ENCODE peak calls at places on chromosomes 5 and 9, in seven cellular contexts. One of them, this sample, is unnamed.

GRCh38 chr5:52705720-52706119 is 82.0 kb upstream of the ITGA1 start:
- DNase-seq in H9: no peak
- DNase-seq in neuronal stem cell: no peak
- DNase-seq in trophoblast cell: no peak
- DNase-seq in H1: no peak
- DNase-seq in mesenchymal stem cell: peak
- DNase-seq in IMR-90: no peak
- DNase-seq in this sample: no peak

GRCh38 chr9:33471361-33471760 is 2.4 kb downstream of the NOL6 start:
- DNase-seq in H9: no peak
- DNase-seq in neuronal stem cell: no peak
- DNase-seq in trophoblast cell: no peak
- DNase-seq in H1: no peak
- DNase-seq in mesenchymal stem cell: no peak
- DNase-seq in IMR-90: no peak
- DNase-seq in this sample: no peak

GRCh38 chr5:150514708-150515211 is 6.8 kb downstream of the NDST1 start:
- DNase-seq in H9: no peak
- DNase-seq in neuronal stem cell: no peak
- DNase-seq in trophoblast cell: no peak
- DNase-seq in H1: no peak
- DNase-seq in mesenchymal stem cell: peak
- DNase-seq in IMR-90: peak
- DNase-seq in this sample: no peak

GRCh38 chr5:58887721-58888409 is 305.0 kb downstream of the RAB3C start:
- DNase-seq in H9: no peak
- DNase-seq in neuronal stem cell: no peak
- DNase-seq in trophoblast cell: no peak
- DNase-seq in H1: no peak
- DNase-seq in mesenchymal stem cell: peak
- DNase-seq in IMR-90: peak
- DNase-seq in this sample: peak

GRCh38 chr5:66828046-66828550 is 231.9 kb downstream of the MAST4 start:
- DNase-seq in H9: peak
- DNase-seq in neuronal stem cell: peak
- DNase-seq in trophoblast cell: no peak
- DNase-seq in H1: peak
- DNase-seq in mesenchymal stem cell: no peak
- DNase-seq in IMR-90: no peak
- DNase-seq in this sample: peak

GRCh38 chr9:7369384-7369821 is 430.2 kb downstream of the DMAC1 start:
- DNase-seq in H9: no peak
- DNase-seq in neuronal stem cell: no peak
- DNase-seq in trophoblast cell: no peak
- DNase-seq in H1: no peak
- DNase-seq in mesenchymal stem cell: peak
- DNase-seq in IMR-90: no peak
- DNase-seq in this sample: no peak

GRCh38 chr9:110114888-110115259 is 93.1 kb downstream of the C9orf152 start:
- DNase-seq in H9: no peak
- DNase-seq in neuronal stem cell: no peak
- DNase-seq in trophoblast cell: no peak
- DNase-seq in H1: no peak
- DNase-seq in mesenchymal stem cell: peak
- DNase-seq in IMR-90: peak
- DNase-seq in this sample: peak

GRCh38 chr5:142703153-142703552 is 17.3 kb upstream of the FGF1 start:
- DNase-seq in H9: no peak
- DNase-seq in neuronal stem cell: no peak
- DNase-seq in trophoblast cell: no peak
- DNase-seq in H1: no peak
- DNase-seq in mesenchymal stem cell: no peak
- DNase-seq in IMR-90: no peak
- DNase-seq in this sample: no peak

GRCh38 chr5:172167893-172168292 is 20.1 kb downstream of the STK10 start:
- DNase-seq in H9: no peak
- DNase-seq in neuronal stem cell: no peak
- DNase-seq in trophoblast cell: no peak
- DNase-seq in H1: no peak
- DNase-seq in mesenchymal stem cell: no peak
- DNase-seq in IMR-90: no peak
- DNase-seq in this sample: no peak

GRCh38 chr9:2354216-2354615 is 267.4 kb upstream of the VLDLR start:
- DNase-seq in H9: no peak
- DNase-seq in neuronal stem cell: no peak
- DNase-seq in trophoblast cell: no peak
- DNase-seq in H1: no peak
- DNase-seq in mesenchymal stem cell: no peak
- DNase-seq in IMR-90: no peak
- DNase-seq in this sample: no peak

GRCh38 chr5:143648696-143649095 is 163.3 kb upstream of the HMHB1 start:
- DNase-seq in H9: no peak
- DNase-seq in neuronal stem cell: no peak
- DNase-seq in trophoblast cell: no peak
- DNase-seq in H1: no peak
- DNase-seq in mesenchymal stem cell: no peak
- DNase-seq in IMR-90: no peak
- DNase-seq in this sample: peak

GRCh38 chr5:62154758-62155157 is 151.2 kb upstream of the KIF2A start:
- DNase-seq in H9: no peak
- DNase-seq in neuronal stem cell: no peak
- DNase-seq in trophoblast cell: no peak
- DNase-seq in H1: no peak
- DNase-seq in mesenchymal stem cell: no peak
- DNase-seq in IMR-90: no peak
- DNase-seq in this sample: no peak

GRCh38 chr5:170502692-170503091 is 1.1 kb upstream of the KCNIP1 start:
- DNase-seq in H9: no peak
- DNase-seq in neuronal stem cell: no peak
- DNase-seq in trophoblast cell: no peak
- DNase-seq in H1: no peak
- DNase-seq in mesenchymal stem cell: no peak
- DNase-seq in IMR-90: no peak
- DNase-seq in this sample: no peak

GRCh38 chr5:10124287-10124686 is 125.4 kb downstream of the ATPSCKMT start:
- DNase-seq in H9: no peak
- DNase-seq in neuronal stem cell: no peak
- DNase-seq in trophoblast cell: no peak
- DNase-seq in H1: no peak
- DNase-seq in mesenchymal stem cell: no peak
- DNase-seq in IMR-90: no peak
- DNase-seq in this sample: no peak

GRCh38 chr5:78845487-78845886 is 139.6 kb downstream of the ARSB start:
- DNase-seq in H9: no peak
- DNase-seq in neuronal stem cell: no peak
- DNase-seq in trophoblast cell: no peak
- DNase-seq in H1: no peak
- DNase-seq in mesenchymal stem cell: no peak
- DNase-seq in IMR-90: no peak
- DNase-seq in this sample: no peak

GRCh38 chr9:138069731-138070456 is 192.3 kb downstream of the CACNA1B start:
- DNase-seq in H9: peak
- DNase-seq in neuronal stem cell: no peak
- DNase-seq in trophoblast cell: no peak
- DNase-seq in H1: peak
- DNase-seq in mesenchymal stem cell: no peak
- DNase-seq in IMR-90: no peak
- DNase-seq in this sample: no peak

GRCh38 chr5:139293199-139293503 is 389 bp upstream of the MATR3 start:
- DNase-seq in H9: no peak
- DNase-seq in neuronal stem cell: no peak
- DNase-seq in trophoblast cell: no peak
- DNase-seq in H1: no peak
- DNase-seq in mesenchymal stem cell: no peak
- DNase-seq in IMR-90: no peak
- DNase-seq in this sample: no peak

GRCh38 chr9:107108367-107108766 is 174.7 kb upstream of the RAD23B start:
- DNase-seq in H9: no peak
- DNase-seq in neuronal stem cell: no peak
- DNase-seq in trophoblast cell: no peak
- DNase-seq in H1: no peak
- DNase-seq in mesenchymal stem cell: no peak
- DNase-seq in IMR-90: no peak
- DNase-seq in this sample: no peak

GRCh38 chr9:72361227-72361626 is 3.8 kb downstream of the ZFAND5 start:
- DNase-seq in H9: no peak
- DNase-seq in neuronal stem cell: no peak
- DNase-seq in trophoblast cell: no peak
- DNase-seq in H1: no peak
- DNase-seq in mesenchymal stem cell: peak
- DNase-seq in IMR-90: no peak
- DNase-seq in this sample: no peak

GRCh38 chr5:125798311-125798710 is 624.9 kb upstream of the GRAMD2B start:
- DNase-seq in H9: no peak
- DNase-seq in neuronal stem cell: peak
- DNase-seq in trophoblast cell: no peak
- DNase-seq in H1: no peak
- DNase-seq in mesenchymal stem cell: peak
- DNase-seq in IMR-90: peak
- DNase-seq in this sample: peak

GRCh38 chr5:40381676-40382363 is 297.9 kb upstream of the PTGER4 start:
- DNase-seq in H9: no peak
- DNase-seq in neuronal stem cell: no peak
- DNase-seq in trophoblast cell: peak
- DNase-seq in H1: no peak
- DNase-seq in mesenchymal stem cell: no peak
- DNase-seq in IMR-90: peak
- DNase-seq in this sample: no peak

DNA sequence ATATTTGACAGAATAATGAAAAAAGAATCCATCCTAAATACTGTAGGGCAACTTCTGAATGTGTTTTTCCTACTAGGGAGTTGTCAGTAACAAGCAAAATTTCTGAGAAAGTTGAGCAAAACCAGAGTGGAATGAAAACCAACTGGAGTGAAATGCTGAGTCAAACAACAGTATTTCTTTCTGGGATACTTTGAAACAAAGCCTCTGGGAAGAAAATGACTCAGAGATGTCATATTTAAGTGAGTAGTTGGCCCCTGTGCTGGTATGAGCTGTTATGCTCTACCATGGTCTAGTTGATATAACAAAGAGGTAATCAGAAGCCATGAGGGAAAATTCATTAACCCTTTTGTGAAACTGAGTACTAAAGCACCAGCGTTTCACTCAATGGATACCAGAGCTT is 372.1 kb upstream of the C9orf72 start:
- DNase-seq in H9: no peak
- DNase-seq in neuronal stem cell: no peak
- DNase-seq in trophoblast cell: peak
- DNase-seq in H1: no peak
- DNase-seq in mesenchymal stem cell: peak
- DNase-seq in IMR-90: no peak
- DNase-seq in this sample: no peak
- H2AK5ac ChIP-seq in H9: no peak
- H2AK5ac ChIP-seq in neuronal stem cell: no peak
- H2AK5ac ChIP-seq in trophoblast cell: no peak
- H2AK5ac ChIP-seq in H1: no peak
- H2AK5ac ChIP-seq in mesenchymal stem cell: no peak
- H2AK5ac ChIP-seq in IMR-90: no peak
- H2AK5ac ChIP-seq in this sample: no peak

GRCh38 chr9:129572052-129572425 is 48.9 kb downstream of the C9orf50 start:
- DNase-seq in H9: no peak
- DNase-seq in neuronal stem cell: no peak
- DNase-seq in trophoblast cell: no peak
- DNase-seq in H1: no peak
- DNase-seq in mesenchymal stem cell: no peak
- DNase-seq in IMR-90: no peak
- DNase-seq in this sample: no peak
- H3K4ac ChIP-seq in H9: no peak
- H3K4ac ChIP-seq in neuronal stem cell: peak
- H3K4ac ChIP-seq in trophoblast cell: no peak
- H3K4ac ChIP-seq in H1: no peak
- H3K4ac ChIP-seq in mesenchymal stem cell: no peak
- H3K4ac ChIP-seq in IMR-90: peak
- H3K4ac ChIP-seq in this sample: no peak

DNA sequence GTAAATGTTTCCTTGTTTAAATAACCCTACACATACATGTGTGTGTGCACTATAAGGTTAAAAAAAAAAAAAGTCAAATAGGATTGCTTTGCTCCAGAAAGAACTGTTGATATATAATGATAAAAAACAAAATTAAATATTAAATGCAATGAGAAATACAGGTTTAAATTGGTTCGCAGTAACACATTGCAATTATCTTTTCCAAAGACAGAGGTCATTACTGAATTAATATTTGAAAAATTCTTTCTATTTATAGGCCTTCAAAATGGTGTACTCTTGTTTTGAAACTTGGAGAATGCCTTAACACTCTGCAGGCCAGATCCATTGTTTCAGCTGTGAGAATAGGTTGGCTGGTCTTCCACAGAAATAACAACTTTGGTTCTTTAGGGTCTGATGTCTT is 319.0 kb upstream of the NUDT12 start:
- DNase-seq in H9: no peak
- DNase-seq in neuronal stem cell: no peak
- DNase-seq in trophoblast cell: no peak
- DNase-seq in H1: no peak
- DNase-seq in mesenchymal stem cell: no peak
- DNase-seq in IMR-90: no peak
- DNase-seq in this sample: no peak
- H3K18ac ChIP-seq in H9: no peak
- H3K18ac ChIP-seq in neuronal stem cell: no peak
- H3K18ac ChIP-seq in trophoblast cell: no peak
- H3K18ac ChIP-seq in H1: no peak
- H3K18ac ChIP-seq in mesenchymal stem cell: no peak
- H3K18ac ChIP-seq in IMR-90: no peak
- H3K18ac ChIP-seq in this sample: no peak

GRCh38 chr9:86772289-86772982 is 174.9 kb downstream of the GAS1 start:
- DNase-seq in H9: no peak
- DNase-seq in neuronal stem cell: no peak
- DNase-seq in trophoblast cell: no peak
- DNase-seq in H1: no peak
- DNase-seq in mesenchymal stem cell: no peak
- DNase-seq in IMR-90: no peak
- DNase-seq in this sample: no peak

GRCh38 chr9:86771391-86771790 is 175.9 kb downstream of the GAS1 start:
- DNase-seq in H9: no peak
- DNase-seq in neuronal stem cell: no peak
- DNase-seq in trophoblast cell: no peak
- DNase-seq in H1: no peak
- DNase-seq in mesenchymal stem cell: no peak
- DNase-seq in IMR-90: no peak
- DNase-seq in this sample: no peak

GRCh38 chr9:86775718-86776117 is 171.6 kb downstream of the GAS1 start:
- DNase-seq in H9: no peak
- DNase-seq in neuronal stem cell: no peak
- DNase-seq in trophoblast cell: no peak
- DNase-seq in H1: no peak
- DNase-seq in mesenchymal stem cell: no peak
- DNase-seq in IMR-90: no peak
- DNase-seq in this sample: no peak

GRCh38 chr9:86773437-86773836 is 173.9 kb downstream of the GAS1 start:
- DNase-seq in H9: no peak
- DNase-seq in neuronal stem cell: no peak
- DNase-seq in trophoblast cell: no peak
- DNase-seq in H1: no peak
- DNase-seq in mesenchymal stem cell: no peak
- DNase-seq in IMR-90: no peak
- DNase-seq in this sample: no peak

DNA sequence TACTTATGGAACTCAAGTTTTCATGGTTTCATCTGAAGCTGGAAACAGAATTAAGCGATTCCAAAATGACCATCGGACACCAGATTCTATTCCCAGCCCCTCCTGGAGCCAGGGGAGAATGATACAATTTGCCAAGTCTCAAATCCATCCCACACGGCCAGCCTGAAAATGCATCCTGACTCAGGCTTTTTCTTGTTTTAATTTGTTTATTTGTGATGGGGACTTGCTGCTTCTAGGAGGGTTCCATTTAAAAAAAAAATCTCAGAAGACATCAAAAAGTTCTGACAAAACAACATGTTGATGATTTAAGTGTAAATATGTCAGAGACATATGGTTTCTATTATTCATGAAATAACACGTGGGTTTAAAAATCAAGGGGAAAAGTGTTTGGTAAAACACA is 173.2 kb downstream of the GAS1 start:
- DNase-seq in H9: no peak
- DNase-seq in neuronal stem cell: no peak
- DNase-seq in trophoblast cell: no peak
- DNase-seq in H1: no peak
- DNase-seq in mesenchymal stem cell: no peak
- DNase-seq in IMR-90: no peak
- DNase-seq in this sample: no peak
- H2AK5ac ChIP-seq in H9: no peak
- H2AK5ac ChIP-seq in neuronal stem cell: no peak
- H2AK5ac ChIP-seq in trophoblast cell: no peak
- H2AK5ac ChIP-seq in H1: no peak
- H2AK5ac ChIP-seq in mesenchymal stem cell: no peak
- H2AK5ac ChIP-seq in IMR-90: no peak
- H2AK5ac ChIP-seq in this sample: no peak